ENCODE peak calls at places on chromosomes 1 and 21, in four cellular contexts. One of them, this sample, is unnamed.

GRCh38 chr1:70874063-70874462 is 173.6 kb downstream of the PTGER3 start:
- DNase-seq in mesendoderm: peak; percentile 37
- DNase-seq in H1: no peak
- DNase-seq in IMR-90: no peak
- DNase-seq in this sample: no peak

GRCh38 chr1:202343652-202344349 is 2.1 kb upstream of the UBE2T start:
- DNase-seq in H1: no peak
- DNase-seq in mesendoderm: peak; percentile 45
- DNase-seq in IMR-90: peak; percentile 48
- DNase-seq in this sample: no peak

GRCh38 chr1:32353886-32354570 is 8.3 kb downstream of the FAM229A start:
- DNase-seq in mesendoderm: peak; percentile 26
- DNase-seq in IMR-90: peak; percentile 85
- DNase-seq in H1: no peak
- DNase-seq in this sample: no peak

GRCh38 chr1:200784576-200784975 is 45.9 kb downstream of the CAMSAP2 start:
- DNase-seq in mesendoderm: no peak
- DNase-seq in H1: no peak
- DNase-seq in IMR-90: peak; percentile 79
- DNase-seq in this sample: no peak

GRCh38 chr21:29018540-29018939 is 609 bp downstream of the RWDD2B start:
- DNase-seq in mesendoderm: no peak
- DNase-seq in H1: no peak
- DNase-seq in IMR-90: no peak
- DNase-seq in this sample: no peak

GRCh38 chr1:17668638-17669175 is 86.4 kb upstream of the ACTL8 start:
- DNase-seq in H1: no peak
- DNase-seq in IMR-90: no peak
- DNase-seq in mesendoderm: no peak
- DNase-seq in this sample: no peak

GRCh38 chr1:1391225-1391624 is 7.9 kb downstream of the CCNL2 start:
- DNase-seq in mesendoderm: no peak
- DNase-seq in IMR-90: no peak
- DNase-seq in H1: no peak
- DNase-seq in this sample: no peak

GRCh38 chr1:167090289-167090942 is at the start of gene GPA33:
- DNase-seq in H1: no peak
- DNase-seq in IMR-90: no peak
- DNase-seq in mesendoderm: no peak
- DNase-seq in this sample: no peak

GRCh38 chr1:247406014-247406656 is 9.8 kb upstream of the NLRP3 start:
- DNase-seq in H1: no peak
- DNase-seq in IMR-90: no peak
- DNase-seq in mesendoderm: no peak
- DNase-seq in this sample: no peak

GRCh38 chr1:185419718-185420117 is 102.7 kb upstream of the IVNS1ABP start:
- DNase-seq in mesendoderm: no peak
- DNase-seq in IMR-90: no peak
- DNase-seq in H1: no peak
- DNase-seq in this sample: no peak

GRCh38 chr1:112060266-112060665 is 70.8 kb upstream of the KCND3 start:
- DNase-seq in mesendoderm: no peak
- DNase-seq in IMR-90: no peak
- DNase-seq in H1: no peak
- DNase-seq in this sample: no peak

DNA sequence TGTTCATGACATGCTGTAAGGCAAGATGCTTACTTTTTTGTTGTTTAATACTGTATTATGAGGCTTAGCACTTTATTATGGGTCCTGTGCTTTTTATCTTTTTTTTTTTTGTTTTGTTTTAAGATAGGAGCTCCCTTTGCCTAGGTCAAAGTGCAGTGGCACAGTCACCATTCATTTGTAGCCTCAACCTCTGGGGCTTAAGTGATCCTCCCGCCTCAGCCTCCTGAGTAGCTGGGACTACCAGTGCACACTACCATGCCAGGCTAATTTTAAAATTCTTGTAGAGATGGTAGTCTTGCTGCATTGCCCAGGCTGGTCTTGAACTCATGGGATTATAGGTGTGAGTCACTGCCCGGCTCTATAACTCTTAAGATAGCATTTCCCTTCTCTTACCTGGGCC is 4.6 kb downstream of the UBAP2L start:
- DNase-seq in IMR-90: no peak
- DNase-seq in H1: no peak
- DNase-seq in mesendoderm: no peak
- DNase-seq in this sample: no peak
- H3K4ac ChIP-seq in IMR-90: no peak overlapping the region
- H3K4ac ChIP-seq in H1: no peak overlapping the region
- H3K4ac ChIP-seq in mesendoderm: no peak overlapping the region
- H3K4ac ChIP-seq in this sample: no peak overlapping the region

GRCh38 chr1:30982937-30983336 is 74.4 kb upstream of the SDC3 start:
- DNase-seq in IMR-90: peak; percentile 52
- DNase-seq in H1: no peak
- DNase-seq in mesendoderm: no peak
- DNase-seq in this sample: no peak
- H3K56ac ChIP-seq in IMR-90: no peak overlapping the region
- H3K56ac ChIP-seq in H1: no peak overlapping the region
- H3K56ac ChIP-seq in mesendoderm: no peak overlapping the region
- H3K56ac ChIP-seq in this sample: no peak overlapping the region

GRCh38 chr1:198157847-198158765 is 1.3 kb downstream of the NEK7 start:
- DNase-seq in mesendoderm: peak; percentile 73
- DNase-seq in IMR-90: peak; percentile 57
- DNase-seq in H1: no peak
- DNase-seq in this sample: peak; percentile 39

GRCh38 chr1:198157241-198157846 is 546 bp downstream of the NEK7 start:
- DNase-seq in mesendoderm: peak; percentile 98
- DNase-seq in IMR-90: peak; percentile 97
- DNase-seq in H1: peak; percentile 73
- DNase-seq in this sample: peak; percentile 92

GRCh38 chr1:198160946-198161614 is 4.3 kb downstream of the NEK7 start:
- DNase-seq in H1: no peak
- DNase-seq in IMR-90: no peak
- DNase-seq in mesendoderm: no peak
- DNase-seq in this sample: no peak

GRCh38 chr1:198156745-198157240 is at the start of gene NEK7:
- DNase-seq in IMR-90: peak; percentile 78
- DNase-seq in H1: peak; percentile 39
- DNase-seq in mesendoderm: peak; percentile 90
- DNase-seq in this sample: peak; percentile 83

GRCh38 chr1:198158766-198159589 is 2.2 kb downstream of the NEK7 start:
- DNase-seq in IMR-90: peak; percentile 88
- DNase-seq in H1: peak; percentile 75
- DNase-seq in mesendoderm: peak; percentile 95
- DNase-seq in this sample: peak; percentile 92
- H3K4ac ChIP-seq in IMR-90: peak overlapping the region; percentile 86
- H3K4ac ChIP-seq in H1: no peak overlapping the region
- H3K4ac ChIP-seq in mesendoderm: no peak overlapping the region
- H3K4ac ChIP-seq in this sample: no peak overlapping the region

DNA sequence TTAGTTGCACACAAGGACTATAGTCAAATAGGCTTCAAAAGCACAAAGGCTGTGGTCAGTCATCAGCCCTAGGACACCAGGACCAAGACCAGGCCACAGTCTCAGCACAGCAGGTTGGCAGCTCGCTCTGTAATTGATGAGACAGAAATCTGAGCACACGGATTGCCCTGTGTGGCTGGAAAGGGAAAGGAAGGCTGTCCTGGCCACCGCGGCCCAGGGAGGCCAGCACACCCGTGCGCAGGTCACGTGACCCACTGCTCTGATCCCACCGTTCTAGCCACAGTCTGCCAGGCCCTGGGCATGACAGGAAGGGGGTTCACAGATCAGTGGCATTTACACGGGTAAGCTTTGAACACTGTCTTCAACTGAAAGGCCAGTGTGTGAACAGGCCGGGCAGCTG is 3.4 kb upstream of the ADARB1 start:
- DNase-seq in H1: no peak
- DNase-seq in mesendoderm: no peak
- DNase-seq in IMR-90: no peak
- DNase-seq in this sample: no peak
- H3K56ac ChIP-seq in H1: no peak overlapping the region
- H3K56ac ChIP-seq in mesendoderm: no peak overlapping the region
- H3K56ac ChIP-seq in IMR-90: no peak overlapping the region
- H3K56ac ChIP-seq in this sample: no peak overlapping the region

GRCh38 chr1:45585496-45586075 is 1.7 kb downstream of the NASP start:
- DNase-seq in H1: no peak
- DNase-seq in IMR-90: no peak
- DNase-seq in mesendoderm: peak; percentile 22
- DNase-seq in this sample: no peak
- H3K4ac ChIP-seq in H1: no peak overlapping the region
- H3K4ac ChIP-seq in IMR-90: no peak overlapping the region
- H3K4ac ChIP-seq in mesendoderm: no peak overlapping the region
- H3K4ac ChIP-seq in this sample: no peak overlapping the region

GRCh38 chr1:28313710-28314510 is 14.9 kb upstream of the MED18 start:
- DNase-seq in mesendoderm: no peak
- DNase-seq in H1: no peak
- DNase-seq in IMR-90: peak; percentile 70
- DNase-seq in this sample: no peak

GRCh38 chr1:28306550-28306949 is 22.3 kb upstream of the MED18 start:
- DNase-seq in IMR-90: no peak
- DNase-seq in H1: no peak
- DNase-seq in mesendoderm: no peak
- DNase-seq in this sample: no peak

GRCh38 chr1:28308750-28309149 is 20.1 kb upstream of the MED18 start:
- DNase-seq in IMR-90: no peak
- DNase-seq in H1: no peak
- DNase-seq in mesendoderm: no peak
- DNase-seq in this sample: no peak

DNA sequence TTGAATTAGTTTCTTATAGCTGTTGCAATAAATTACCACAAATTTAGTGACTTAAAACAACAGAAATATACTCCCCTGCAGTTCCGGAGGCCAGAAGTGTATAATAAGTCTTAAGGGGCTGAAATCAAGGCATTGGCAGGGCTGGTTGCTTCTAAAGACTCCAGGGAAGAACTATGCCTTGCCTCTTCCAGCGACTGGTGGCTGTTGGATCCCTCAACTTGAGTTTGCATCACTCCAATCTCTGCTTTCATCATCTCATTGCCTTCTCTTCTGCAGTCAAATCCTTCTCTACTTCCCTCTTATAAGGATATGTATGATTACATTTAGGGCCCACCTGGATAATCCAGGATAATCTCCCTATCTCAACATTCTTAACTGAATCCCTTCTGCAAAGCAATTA is 19.1 kb upstream of the MED18 start:
- DNase-seq in mesendoderm: no peak
- DNase-seq in H1: no peak
- DNase-seq in IMR-90: no peak
- DNase-seq in this sample: no peak
- H3K56ac ChIP-seq in mesendoderm: no peak overlapping the region
- H3K56ac ChIP-seq in H1: no peak overlapping the region
- H3K56ac ChIP-seq in IMR-90: no peak overlapping the region
- H3K56ac ChIP-seq in this sample: no peak overlapping the region

GRCh38 chr1:235304549-235305451 is 23.2 kb downstream of the ARID4B start:
- DNase-seq in IMR-90: peak; percentile 31
- DNase-seq in mesendoderm: peak; percentile 94
- DNase-seq in H1: no peak
- DNase-seq in this sample: no peak
- H3K4ac ChIP-seq in IMR-90: no peak overlapping the region
- H3K4ac ChIP-seq in mesendoderm: no peak overlapping the region
- H3K4ac ChIP-seq in H1: no peak overlapping the region
- H3K4ac ChIP-seq in this sample: no peak overlapping the region

DNA sequence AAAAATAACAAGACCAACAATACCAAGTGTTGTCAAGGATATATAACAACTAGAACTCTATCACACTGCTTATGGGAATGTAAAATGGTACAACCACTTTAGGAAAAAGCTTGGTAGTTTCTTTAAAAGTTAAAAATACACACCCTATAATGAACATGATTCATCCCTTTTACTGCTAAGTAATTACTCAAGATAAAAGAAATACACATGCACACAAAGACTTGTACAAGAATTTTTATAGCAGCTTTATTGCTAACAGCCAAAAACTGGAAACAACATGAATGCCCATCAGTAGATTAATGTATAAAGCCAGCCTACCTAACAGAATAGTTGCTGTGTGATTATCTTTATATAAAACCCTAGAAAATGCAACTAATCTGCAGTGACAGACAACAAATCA is 10.5 kb upstream of the ZNF644 start:
- DNase-seq in mesendoderm: no peak
- DNase-seq in IMR-90: no peak
- DNase-seq in H1: no peak
- DNase-seq in this sample: no peak
- H3K56ac ChIP-seq in mesendoderm: no peak overlapping the region
- H3K56ac ChIP-seq in IMR-90: no peak overlapping the region
- H3K56ac ChIP-seq in H1: no peak overlapping the region
- H3K56ac ChIP-seq in this sample: no peak overlapping the region

GRCh38 chr21:43605320-43606244 is 53.7 kb downstream of the HSF2BP start:
- DNase-seq in IMR-90: no peak
- DNase-seq in mesendoderm: no peak
- DNase-seq in H1: no peak
- DNase-seq in this sample: no peak
- H3K4ac ChIP-seq in IMR-90: peak overlapping the region; percentile 97
- H3K4ac ChIP-seq in mesendoderm: no peak overlapping the region
- H3K4ac ChIP-seq in H1: peak overlapping the region; percentile 42
- H3K4ac ChIP-seq in this sample: no peak overlapping the region

GRCh38 chr1:106619827-106620134 is 436.7 kb upstream of the PRMT6 start:
- DNase-seq in IMR-90: no peak
- DNase-seq in H1: no peak
- DNase-seq in mesendoderm: no peak
- DNase-seq in this sample: no peak
- H3K56ac ChIP-seq in IMR-90: no peak overlapping the region
- H3K56ac ChIP-seq in H1: no peak overlapping the region
- H3K56ac ChIP-seq in mesendoderm: no peak overlapping the region
- H3K56ac ChIP-seq in this sample: no peak overlapping the region